ENCODE peak calls at places on chromosome 20, in four cellular contexts. C is A549, H is endothelial cell of umbilical vein, A is K562. P is an unnamed sample.

GRCh38 chr20:33130553-33130952 is 37.4 kb upstream of the BPIFA2 start:
- DNase-seq in C (no peak), H (no peak), A (no peak), P (no peak)

GRCh38 chr20:11267131-11267761 is 593.4 kb upstream of the JAG1 start:
- DNase-seq in C (peak; percentile 93), H (peak; percentile 94), A (peak; percentile 7), P (peak; percentile 66)

GRCh38 chr20:768426-768978 is at the start of gene SLC52A3:
- DNase-seq in H (no peak), C (peak; percentile 79), A (peak; percentile 49), P (peak; percentile 39)

GRCh38 chr20:34385464-34385863 is 22.4 kb downstream of the ITCH start:
- DNase-seq in A (no peak), C (no peak), H (no peak), P (peak; percentile 51)

GRCh38 chr20:49380245-49380875 is 102.1 kb downstream of the KCNB1 start:
- DNase-seq in A (no peak), H (no peak), C (no peak), P (no peak)

GRCh38 chr20:63652192-63652980 is 838 bp downstream of the STMN3 start:
- DNase-seq in H (no peak), C (no peak), A (peak; percentile 64), P (peak; percentile 57)

GRCh38 chr20:12113468-12114371 is 196.0 kb downstream of the BTBD3 start:
- DNase-seq in C (no peak), H (no peak), A (no peak), P (no peak)

GRCh38 chr20:61537721-61538480 is 285.8 kb downstream of the CDH4 start:
- DNase-seq in C (no peak), H (no peak), A (no peak), P (no peak)

GRCh38 chr20:50592282-50593004 is 82.3 kb downstream of the PTPN1 start:
- DNase-seq in A (no peak), H (peak; percentile 58), C (no peak), P (no peak)

GRCh38 chr20:23607497-23608245 is 2.0 kb upstream of the CST9 start:
- DNase-seq in A (no peak), C (no peak), H (no peak), P (no peak)

GRCh38 chr20:42610070-42610469 is 579.6 kb downstream of the PTPRT start:
- DNase-seq in H (no peak), C (no peak), A (no peak), P (no peak)

GRCh38 chr20:23048283-23049200 is 930 bp downstream of the THBD start:
- DNase-seq in C (peak; percentile 83), H (peak; percentile 70), A (no peak), P (peak; percentile 89)

GRCh38 chr20:20000223-20000968 is 16.8 kb upstream of the NAA20 start:
- DNase-seq in A (no peak), H (no peak), C (no peak), P (peak; percentile 63)

GRCh38 chr20:13174402-13174801 is 46.7 kb upstream of the ISM1 start:
- DNase-seq in A (no peak), C (no peak), H (no peak), P (no peak)

GRCh38 chr20:3814928-3815495 is 5.3 kb upstream of the AP5S1 start:
- DNase-seq in H (no peak), A (peak; percentile 1), C (no peak), P (no peak)

GRCh38 chr20:61436674-61437279 is 184.7 kb downstream of the CDH4 start:
- DNase-seq in A (no peak), H (no peak), C (peak; percentile 32), P (no peak)

GRCh38 chr20:36130316-36130865 is 24.1 kb upstream of the EPB41L1 start:
- DNase-seq in A (no peak), H (no peak), C (no peak), P (peak; percentile 27)

GRCh38 chr20:61764471-61765020 is 301.1 kb downstream of the TAF4 start:
- DNase-seq in H (no peak), C (no peak), A (no peak), P (no peak)

GRCh38 chr20:24816431-24816830 is 132.6 kb upstream of the CST7 start:
- DNase-seq in H (no peak), A (no peak), C (no peak), P (peak; percentile 41)

GRCh38 chr20:6704132-6704861 is 63.2 kb upstream of the BMP2 start:
- DNase-seq in C (peak; percentile 67), H (peak; percentile 83), A (no peak), P (no peak)

GRCh38 chr20:48684501-48685041 is 143.2 kb downstream of the PREX1 start:
- DNase-seq in H (peak; percentile 26), C (no peak), A (no peak), P (peak; percentile 30)

GRCh38 chr20:20457392-20458126 is 89.7 kb downstream of the INSM1 start:
- DNase-seq in C (no peak), H (no peak), A (no peak), P (no peak)

GRCh38 chr20:25525857-25526256 is 59.5 kb downstream of the NINL start:
- DNase-seq in A (no peak), C (peak; percentile 75), H (no peak), P (peak; percentile 13)

GRCh38 chr20:36550797-36551299 is 9.5 kb downstream of the MYL9 start:
- DNase-seq in H (no peak), A (no peak), C (no peak), P (no peak)

GRCh38 chr20:24783631-24784492 is 165.2 kb upstream of the CST7 start:
- DNase-seq in A (no peak), H (no peak), C (peak; percentile 19), P (peak; percentile 21)

GRCh38 chr20:34797012-34797720 is 28.3 kb downstream of the NCOA6 start:
- DNase-seq in C (no peak), H (no peak), A (no peak), P (no peak)

GRCh38 chr20:51678041-51678697 is 90.0 kb downstream of the ATP9A start:
- DNase-seq in A (no peak), H (no peak), C (no peak), P (no peak)

GRCh38 chr20:957544-957943 is 41.4 kb upstream of the ANGPT4 start:
- DNase-seq in H (no peak), C (peak; percentile 41), A (no peak), P (peak; percentile 17)

GRCh38 chr20:63381781-63382431 is 20.8 kb upstream of the CHRNA4 start:
- DNase-seq in H (peak; percentile 18), C (no peak), A (peak; percentile 78), P (peak; percentile 25)

GRCh38 chr20:62203378-62204030 is 16.6 kb downstream of the HRH3 start:
- DNase-seq in C (no peak), A (no peak), H (peak; percentile 52), P (no peak)

GRCh38 chr20:25148181-25148981 is 47.1 kb upstream of the ENTPD6 start:
- DNase-seq in H (peak; percentile 16), C (no peak), A (no peak), P (no peak)

GRCh38 chr20:39822667-39823066 is 860.5 kb downstream of the DHX35 start:
- DNase-seq in A (no peak), C (no peak), H (peak; percentile 70), P (no peak)

GRCh38 chr20:50617022-50617421 is 74.3 kb downstream of the RIPOR3 start:
- DNase-seq in H (no peak), A (no peak), C (no peak), P (no peak)

DNA sequence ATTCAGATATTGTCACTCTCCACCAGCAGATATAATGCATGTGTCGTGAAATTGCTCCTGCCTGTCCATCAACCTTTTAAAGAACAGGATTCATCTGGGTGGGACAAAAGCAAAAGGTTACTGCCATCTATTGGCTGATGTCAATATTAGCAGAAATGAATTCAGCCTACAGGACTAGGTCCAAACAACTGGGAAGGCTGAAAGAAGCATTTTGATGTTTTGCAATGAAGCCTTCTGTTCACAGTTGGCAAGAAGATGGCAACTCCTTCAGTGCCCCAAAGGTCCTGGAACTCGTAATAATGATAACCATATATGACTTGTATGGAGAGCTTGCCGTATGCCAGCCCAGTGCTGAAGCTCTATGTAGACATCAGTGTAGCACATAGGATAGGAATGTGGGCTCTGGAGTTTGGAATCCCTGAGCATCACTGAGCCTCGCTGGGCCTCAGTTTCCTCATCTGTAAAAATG is 7.5 kb downstream of the BCAS1 start:
- DNase-seq in H (peak; percentile 35), A (no peak), C (peak; percentile 76), P (peak; percentile 66)
- TF ChIP-seq MYC in H (no peak), A (no peak), C (no peak), P (no peak)

GRCh38 chr20:58659841-58660240 is 8.8 kb downstream of the STX16 start:
- DNase-seq in C (no peak), A (no peak), H (no peak), P (no peak)

GRCh38 chr20:58660855-58661254 is 9.8 kb downstream of the STX16 start:
- DNase-seq in C (no peak), H (peak; percentile 33), A (no peak), P (no peak)

GRCh38 chr20:58664883-58665282 is 13.8 kb downstream of the STX16 start:
- DNase-seq in C (no peak), A (no peak), H (no peak), P (no peak)

GRCh38 chr20:58661298-58662141 is 10.4 kb downstream of the STX16 start:
- DNase-seq in C (no peak), A (no peak), H (peak; percentile 36), P (no peak)

DNA sequence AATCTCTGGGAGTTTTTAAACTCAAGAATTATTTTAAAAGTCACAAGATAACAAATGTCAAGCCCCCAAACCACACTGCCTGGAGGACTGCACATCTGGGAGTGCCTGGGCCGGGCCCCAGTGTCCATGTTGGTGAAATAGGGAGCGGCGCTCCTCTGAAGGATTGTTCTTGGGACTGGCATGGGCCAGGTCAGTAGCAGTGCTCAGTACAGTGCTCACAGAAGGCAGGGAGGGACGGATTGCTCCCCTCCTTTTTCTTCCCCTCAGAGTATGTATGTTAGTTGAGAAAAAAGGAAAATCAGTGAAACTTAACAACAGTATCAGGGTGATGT is 11.0 kb downstream of the STX16 start:
- DNase-seq in H (no peak), C (no peak), A (no peak), P (no peak)
- H3K4me3 ChIP-seq in H (no peak overlapping the region), C (no peak overlapping the region), A (no peak overlapping the region), P (no peak overlapping the region)

DNA sequence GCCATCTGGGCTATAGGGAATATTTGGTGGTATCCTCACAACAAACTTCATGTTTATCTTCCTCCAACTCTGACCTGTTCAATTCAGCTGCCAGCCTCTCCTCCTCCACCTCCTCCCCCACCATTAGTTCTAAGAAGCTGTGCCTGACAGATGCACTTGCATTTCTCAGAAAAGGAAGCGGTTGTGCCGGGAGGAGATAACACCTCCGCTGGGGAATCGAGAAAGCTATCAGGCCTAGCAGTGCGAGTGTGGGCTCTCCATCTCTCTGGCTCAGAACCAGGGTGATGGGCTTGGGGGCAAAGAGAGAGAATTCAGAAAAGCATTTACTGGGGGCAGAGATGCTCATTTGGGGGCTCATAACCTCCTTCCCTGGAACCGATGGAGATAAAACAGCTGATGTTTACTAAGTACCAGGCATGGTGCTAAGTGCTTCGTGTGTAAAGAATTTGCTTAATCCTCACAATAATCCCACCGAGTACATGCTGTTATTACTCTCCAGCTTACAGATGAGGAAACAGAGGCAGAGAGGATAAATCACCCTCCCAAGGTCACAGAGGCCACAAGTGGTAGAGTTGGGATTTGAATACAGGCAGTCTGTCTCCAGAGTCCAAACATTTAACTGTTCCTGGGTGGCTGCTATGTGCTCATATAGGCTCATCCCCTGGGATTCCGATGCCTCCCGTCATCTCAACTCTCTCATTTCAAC is 38.3 kb downstream of the COX4I2 start:
- DNase-seq in H (peak; percentile 57), A (peak; percentile 82), C (no peak), P (peak; percentile 83)
- TF ChIP-seq MAX in H (no peak), A (peak; percentile 72), C (no peak), P (no peak)

DNA sequence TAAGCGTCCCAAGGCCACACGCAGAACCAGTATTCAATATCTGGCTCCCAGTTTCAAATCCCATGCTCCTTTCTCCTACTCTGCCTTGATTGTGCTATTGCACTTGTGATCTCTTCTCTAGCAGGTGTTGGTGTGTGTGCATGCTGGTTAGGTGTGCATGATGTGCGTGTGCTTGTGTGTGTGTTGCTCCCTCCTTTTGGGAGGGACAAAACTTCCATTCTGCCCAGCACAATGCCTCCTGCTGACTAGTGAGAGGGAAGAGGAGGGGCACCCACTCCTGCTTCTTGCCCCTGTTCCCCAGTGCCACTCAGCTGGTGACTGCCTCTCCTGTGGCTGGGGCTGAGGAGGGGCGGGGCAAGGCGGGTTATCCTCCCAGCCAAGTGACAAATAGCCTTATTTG is 19.7 kb downstream of the CD40 start:
- DNase-seq in C (no peak), A (no peak), H (no peak), P (no peak)
- TF ChIP-seq MYC in C (no peak), A (no peak), H (no peak), P (no peak)

P was measured in NB4.